ENCODE peak calls at places on chromosomes 1 and 21, in six cellular contexts. V, L, X, P, W and Z are unnamed samples.

GRCh38 chr1:25634896-25635295 is 18.3 kb downstream of the MAN1C1 start:
- DNase-seq in V (no peak), L (no peak), X (no peak), P (no peak), W (no peak), Z (no peak)

GRCh38 chr1:235650341-235651169 is 971 bp upstream of the GNG4 start:
- DNase-seq in V (no peak), L (no peak), X (peak; percentile 48), P (no peak), W (no peak), Z (no peak)

GRCh38 chr1:79819140-79819539 is 812.6 kb upstream of the ADGRL4 start:
- DNase-seq in V (no peak), L (no peak), X (no peak), P (no peak), W (no peak), Z (no peak)

GRCh38 chr21:36434144-36434543 is 45.8 kb downstream of the CLDN14 start:
- DNase-seq in V (no peak), L (no peak), X (no peak), P (no peak), W (no peak), Z (no peak)

GRCh38 chr1:175757381-175758015 is 14.1 kb upstream of the TNR start:
- DNase-seq in V (peak; percentile 57), L (peak; percentile 28), X (peak; percentile 63), P (peak; percentile 25), W (no peak), Z (peak; percentile 24)

GRCh38 chr1:3529099-3529729 is 74.7 kb downstream of the ARHGEF16 start:
- DNase-seq in V (no peak), L (no peak), X (no peak), P (peak; percentile 74), W (peak; percentile 67), Z (no peak)

GRCh38 chr21:44616591-44616926 is 4.7 kb downstream of the KRTAP10-8 start:
- DNase-seq in V (no peak), L (no peak), X (no peak), P (no peak), W (no peak), Z (no peak)

GRCh38 chr1:20555025-20555757 is 2.8 kb downstream of the FAM43B start:
- DNase-seq in V (no peak), L (no peak), X (no peak), P (no peak), W (no peak), Z (no peak)

GRCh38 chr1:156727914-156728598 is at the start of gene METTL25B:
- DNase-seq in V (peak; percentile 86), L (peak; percentile 76), X (peak; percentile 82), P (peak; percentile 80), W (peak; percentile 92), Z (no peak)

GRCh38 chr1:93061895-93062792 is 16.9 kb upstream of the MTF2 start:
- DNase-seq in V (peak; percentile 62), L (peak; percentile 36), X (peak; percentile 50), P (no peak), W (no peak), Z (no peak)

GRCh38 chr1:63557365-63557987 is 34.2 kb downstream of the EFCAB7 start:
- DNase-seq in V (peak; percentile 59), L (peak; percentile 16), X (peak; percentile 6), P (no peak), W (no peak), Z (peak; percentile 22)

GRCh38 chr1:111412839-111413238 is 14.7 kb downstream of the OVGP1 start:
- DNase-seq in V (no peak), L (no peak), X (no peak), P (no peak), W (no peak), Z (no peak)

GRCh38 chr21:39536835-39537234 is 75.9 kb upstream of the B3GALT5 start:
- DNase-seq in V (no peak), L (no peak), X (no peak), P (no peak), W (no peak), Z (no peak)

GRCh38 chr21:45417256-45417950 is 12.4 kb downstream of the COL18A1 start:
- DNase-seq in V (no peak), L (no peak), X (no peak), P (no peak), W (no peak), Z (no peak)

GRCh38 chr1:80158771-80159170 is 1152.2 kb upstream of the ADGRL4 start:
- DNase-seq in V (no peak), L (no peak), X (no peak), P (no peak), W (no peak), Z (no peak)

GRCh38 chr1:119631433-119632102 is 16.5 kb downstream of the ZNF697 start:
- DNase-seq in V (peak; percentile 56), L (no peak), X (peak; percentile 61), P (peak; percentile 95), W (peak; percentile 92), Z (no peak)

GRCh38 chr1:26097696-26098095 is 13.9 kb upstream of the PDIK1L start:
- DNase-seq in V (no peak), L (no peak), X (no peak), P (no peak), W (no peak), Z (no peak)

GRCh38 chr1:156571261-156571958 is 955 bp downstream of the IQGAP3 start:
- DNase-seq in V (peak; percentile 68), L (peak; percentile 64), X (no peak), P (no peak), W (no peak), Z (no peak)

GRCh38 chr1:25054526-25054925 is 124.5 kb upstream of the RUNX3 start:
- DNase-seq in V (no peak), L (no peak), X (no peak), P (no peak), W (no peak), Z (no peak)

GRCh38 chr1:226048886-226049285 is 13.6 kb upstream of the H3-3A start:
- DNase-seq in V (no peak), L (no peak), X (no peak), P (no peak), W (no peak), Z (no peak)

GRCh38 chr1:151944110-151944858 is 35.0 kb upstream of the THEM4 start:
- DNase-seq in V (peak; percentile 41), L (no peak), X (no peak), P (no peak), W (no peak), Z (no peak)

GRCh38 chr1:110544753-110545152 is 25.8 kb upstream of the KCNA10 start:
- DNase-seq in V (no peak), L (no peak), X (no peak), P (no peak), W (no peak), Z (no peak)

GRCh38 chr1:27343639-27344025 is 1.8 kb downstream of the SYTL1 start:
- DNase-seq in V (peak; percentile 39), L (no peak), X (no peak), P (no peak), W (no peak), Z (no peak)